ENCODE peak calls at places on chromosomes 7 and 10, in four cellular contexts. H is endodermal cell, L is breast epithelium, X is Peyer's patch. W is an unnamed sample.
A peak's percentile ranks its signal among the peaks of the same experiment; 100 is the strongest.

GRCh38 chr7:2168612-2169312 is 64.0 kb downstream of the MAD1L1 start:
- DNase-seq in H (no peak), L (no peak), X (no peak), W (no peak)

GRCh38 chr10:20874261-20874660 is 22.9 kb downstream of the NEBL start:
- DNase-seq in H (no peak), L (no peak), X (no peak), W (no peak)

GRCh38 chr7:3673524-3673923 is 372.5 kb downstream of the SDK1 start:
- DNase-seq in H (peak; percentile 91), L (no peak), X (peak; percentile 24), W (peak; percentile 43)

GRCh38 chr7:107023522-107024149 is 20.9 kb upstream of the PRKAR2B start:
- DNase-seq in H (no peak), L (no peak), X (no peak), W (no peak)

GRCh38 chr7:134669388-134669787 is 22.7 kb downstream of the BPGM start:
- DNase-seq in H (no peak), L (no peak), X (no peak), W (no peak)

GRCh38 chr7:71787513-71787912 is 624.6 kb downstream of the CALN1 start:
- DNase-seq in H (no peak), L (no peak), X (no peak), W (no peak)

GRCh38 chr10:96768136-96768535 is 47.8 kb upstream of the PIK3AP1 start:
- DNase-seq in H (no peak), L (no peak), X (no peak), W (no peak)

GRCh38 chr10:61760943-61761824 is 98.5 kb downstream of the CABCOCO1 start:
- DNase-seq in H (no peak), L (no peak), X (no peak), W (no peak)

GRCh38 chr7:91569702-91570457 is 305.6 kb downstream of the FZD1 start:
- DNase-seq in H (no peak), L (no peak), X (no peak), W (no peak)

GRCh38 chr7:48046458-48046857 is 11.1 kb downstream of the C7orf57 start:
- DNase-seq in H (no peak), L (no peak), X (no peak), W (no peak)

GRCh38 chr10:101120884-101121660 is 10.0 kb upstream of the TLX1 start:
- DNase-seq in H (peak; percentile 51), L (no peak), X (peak; percentile 44), W (no peak)

GRCh38 chr10:69716711-69717560 is 84.8 kb upstream of the COL13A1 start:
- DNase-seq in H (peak; percentile 92), L (no peak), X (no peak), W (no peak)

GRCh38 chr7:111730476-111731300 is 168.4 kb upstream of the IMMP2L start:
- DNase-seq in H (no peak), L (no peak), X (no peak), W (peak; percentile 37)

GRCh38 chr10:5484205-5484604 is 15.2 kb downstream of the CALML5 start:
- DNase-seq in H (no peak), L (no peak), X (no peak), W (no peak)

DNA sequence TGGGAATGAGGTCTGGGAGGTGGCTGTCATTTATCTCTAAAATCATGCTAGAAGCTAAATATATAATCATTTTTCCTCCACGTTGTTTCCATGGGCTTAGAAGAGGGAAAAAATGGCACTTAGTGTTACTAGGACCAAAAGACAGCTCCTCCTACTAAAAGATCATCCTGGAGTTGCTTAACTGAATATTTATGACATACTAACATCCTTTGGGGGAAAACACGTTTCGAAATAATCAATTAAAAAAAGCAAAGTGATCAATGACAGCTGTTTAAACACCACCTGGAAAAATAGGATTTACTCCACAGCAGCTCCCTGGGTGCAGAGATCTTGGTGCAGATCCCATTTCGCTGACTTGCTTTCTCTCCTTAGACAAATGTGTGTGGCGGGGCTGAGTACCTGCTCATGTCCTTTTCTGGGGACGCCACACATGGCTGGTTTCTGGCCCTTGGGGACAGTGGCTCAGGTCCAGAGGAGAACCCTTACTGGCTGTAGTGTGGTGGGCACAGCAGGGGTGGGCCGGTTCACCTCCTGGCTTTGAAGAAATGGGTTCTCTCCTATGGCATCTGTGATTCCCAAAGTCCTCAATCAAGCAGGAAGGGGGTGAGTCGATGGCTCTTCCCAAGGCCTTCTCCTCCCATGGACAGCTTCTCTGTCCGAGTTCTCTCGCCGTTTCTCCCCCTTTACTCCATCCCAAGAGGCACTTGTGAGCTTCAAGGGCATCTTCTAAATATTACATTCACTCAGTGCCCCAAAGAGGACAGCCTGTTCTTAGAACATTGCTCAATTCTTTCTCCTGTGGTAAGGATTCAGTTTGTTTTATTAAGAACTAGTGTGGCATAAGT is 156.4 kb upstream of the KLF14 start:
- DNase-seq in H (no peak), L (no peak), X (no peak), W (no peak)
- H3K4me1 ChIP-seq in H (no peaks in the 10 kb centered on the region), L (peaks cover 7% of the 10 kb centered on the region), X (peaks cover 8% of the 10 kb centered on the region), W (peaks cover 4% of the 10 kb centered on the region)

GRCh38 chr7:139737221-139738100 is 40.3 kb downstream of the HIPK2 start:
- DNase-seq in H (peak; percentile 36), L (no peak), X (peak; percentile 53), W (no peak)
- H3K4me1 ChIP-seq in H (peaks cover 6% of the 10 kb centered on the region), L (peaks cover 3% of the 10 kb centered on the region), X (peaks cover 11% of the 10 kb centered on the region), W (no peaks in the 10 kb centered on the region)

GRCh38 chr7:143382126-143382790 is 1.1 kb downstream of the ZYX start:
- DNase-seq in H (peak; percentile 46), L (no peak), X (no peak), W (no peak)
- H3K4me1 ChIP-seq in H (peaks cover 10% of the 10 kb centered on the region), L (peaks cover 13% of the 10 kb centered on the region), X (peaks cover 33% of the 10 kb centered on the region), W (peaks cover 4% of the 10 kb centered on the region)

GRCh38 chr7:29284586-29285450 is 90.2 kb downstream of the CHN2 start:
- DNase-seq in H (no peak), L (no peak), X (no peak), W (no peak)

GRCh38 chr7:29287366-29287765 is 92.8 kb downstream of the CHN2 start:
- DNase-seq in H (no peak), L (no peak), X (no peak), W (no peak)

GRCh38 chr7:29285861-29286260 is 91.3 kb downstream of the CHN2 start:
- DNase-seq in H (no peak), L (no peak), X (no peak), W (no peak)

GRCh38 chr7:29282819-29283414 is 88.3 kb downstream of the CHN2 start:
- DNase-seq in H (no peak), L (no peak), X (peak; percentile 35), W (no peak)

GRCh38 chr7:29285451-29285807 is 90.9 kb downstream of the CHN2 start:
- DNase-seq in H (no peak), L (no peak), X (no peak), W (no peak)
- H3K4me1 ChIP-seq in H (peaks cover 14% of the 10 kb centered on the region), L (no peaks in the 10 kb centered on the region), X (no peaks in the 10 kb centered on the region), W (peaks cover 8% of the 10 kb centered on the region)

GRCh38 chr10:125149278-125150047 is 10.9 kb downstream of the CTBP2 start:
- DNase-seq in H (peak; percentile 67), L (peak; percentile 68), X (no peak), W (no peak)
- H3K4me1 ChIP-seq in H (peaks cover 15% of the 10 kb centered on the region), L (peaks cover 9% of the 10 kb centered on the region), X (peaks cover 24% of the 10 kb centered on the region), W (peaks cover 33% of the 10 kb centered on the region)

DNA sequence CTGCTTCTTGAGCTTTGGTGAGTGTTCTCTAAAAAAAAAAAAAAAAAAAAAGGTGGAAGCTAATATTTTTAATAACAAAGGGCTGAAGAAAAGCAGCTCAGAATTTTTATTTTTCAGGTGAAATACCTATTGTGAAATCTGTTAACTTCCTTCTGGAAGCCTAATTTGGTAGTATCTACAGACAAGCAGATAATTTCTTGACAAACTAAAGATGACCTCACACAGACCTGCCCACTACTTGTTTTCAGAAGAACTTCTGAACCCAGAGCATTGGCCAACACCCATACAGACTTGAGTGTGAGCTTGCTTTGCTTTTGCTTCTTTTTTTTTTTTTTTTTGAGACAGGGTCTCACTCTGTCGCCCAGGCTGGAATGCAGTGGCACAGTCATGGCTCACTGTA is 31.2 kb downstream of the LRRC4 start:
- DNase-seq in H (no peak), L (no peak), X (no peak), W (no peak)
- H3K4me1 ChIP-seq in H (peaks cover 11% of the 10 kb centered on the region), L (no peaks in the 10 kb centered on the region), X (peaks cover 13% of the 10 kb centered on the region), W (peaks cover 1% of the 10 kb centered on the region)

GRCh38 chr10:113445736-113446135 is 107.1 kb upstream of the HABP2 start:
- DNase-seq in H (no peak), L (no peak), X (no peak), W (no peak)

GRCh38 chr10:113447278-113447677 is 105.6 kb upstream of the HABP2 start:
- DNase-seq in H (peak; percentile 6), L (no peak), X (no peak), W (no peak)

GRCh38 chr10:113449151-113449695 is 103.6 kb upstream of the HABP2 start:
- DNase-seq in H (no peak), L (no peak), X (no peak), W (no peak)

GRCh38 chr10:113444766-113445365 is 108.0 kb upstream of the HABP2 start:
- DNase-seq in H (no peak), L (no peak), X (no peak), W (no peak)

GRCh38 chr10:113446739-113447138 is 106.1 kb upstream of the HABP2 start:
- DNase-seq in H (no peak), L (no peak), X (no peak), W (no peak)
- H3K4me1 ChIP-seq in H (peaks cover 6% of the 10 kb centered on the region), L (no peaks in the 10 kb centered on the region), X (no peaks in the 10 kb centered on the region), W (no peaks in the 10 kb centered on the region)

DNA sequence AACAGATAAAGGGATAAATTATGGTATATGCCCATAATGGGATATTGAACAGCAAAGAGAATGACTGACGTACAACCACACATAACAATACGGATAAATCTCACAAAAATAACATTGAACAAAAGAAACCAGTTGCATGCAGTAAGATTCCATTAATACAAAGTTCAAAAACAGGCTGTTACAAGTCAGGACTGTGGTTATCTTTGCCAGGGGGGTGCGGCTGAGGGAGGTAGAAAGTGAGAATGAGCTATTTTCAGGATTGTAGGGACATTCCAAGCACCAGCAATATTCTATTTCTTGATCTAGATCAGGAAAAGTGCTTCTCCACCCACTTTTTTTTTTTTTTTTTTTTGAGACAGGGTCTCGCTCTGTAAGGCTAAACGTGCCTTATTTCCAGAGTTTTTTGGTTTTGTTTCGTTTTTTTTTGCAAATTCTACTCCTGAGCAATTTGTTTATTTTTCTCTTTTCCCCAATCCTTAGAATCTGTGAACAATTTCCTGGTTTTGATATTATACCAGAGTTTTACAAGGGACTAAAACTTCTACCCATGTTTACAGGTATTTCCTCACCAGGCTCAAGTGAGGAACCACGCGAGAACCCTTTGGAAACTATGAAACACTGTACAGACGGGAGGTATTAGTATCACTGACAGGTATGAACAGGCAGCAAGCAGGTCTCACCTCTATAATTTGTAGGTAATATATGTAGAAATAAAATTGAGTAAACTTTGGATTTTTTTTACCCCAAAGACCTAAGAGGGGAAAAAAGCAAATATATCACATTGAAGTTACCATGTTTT is 9.9 kb downstream of the SMURF1 start:
- DNase-seq in H (no peak), L (no peak), X (no peak), W (no peak)
- H3K4me1 ChIP-seq in H (peaks cover 20% of the 10 kb centered on the region), L (peaks cover 9% of the 10 kb centered on the region), X (no peaks in the 10 kb centered on the region), W (no peaks in the 10 kb centered on the region)

W was measured in iPS DF 6.9.